ENCODE peak calls at places on chromosomes 6 and 20, in nine cellular contexts. I is AG08395, V is stromal cell of bone marrow, M is amniotic stem cell, A is NCI-H1092 treated with DMSO at 0.1 percent for 48 hours, P is posterior vena cava, F is A549, W is DMS79, Q is breast epithelium. U is an unnamed sample.

GRCh38 chr6:125846292-125847024 is 55.7 kb downstream of the NCOA7 start:
- DNase-seq in I (no peak), V (no peak), M (no peak), A (no peak), P (no peak), F (no peak), W (no peak), Q (no peak), U (no peak)

GRCh38 chr6:28709478-28710349 is 184.0 kb downstream of the GPX5 start:
- DNase-seq in I (no peak), V (no peak), M (no peak), A (no peak), P (no peak), F (peak), W (no peak), Q (no peak), U (no peak)

GRCh38 chr6:75723382-75723781 is 25.7 kb upstream of the MYO6 start:
- DNase-seq in I (no peak), V (no peak), M (no peak), A (no peak), P (no peak), F (no peak), W (no peak), Q (no peak), U (no peak)

GRCh38 chr20:39105551-39105950 is 143.4 kb downstream of the DHX35 start:
- DNase-seq in I (no peak), V (no peak), M (no peak), A (no peak), P (no peak), F (no peak), W (no peak), Q (no peak), U (no peak)

GRCh38 chr20:50587291-50587961 is 77.2 kb downstream of the PTPN1 start:
- DNase-seq in I (no peak), V (no peak), M (no peak), A (peak), P (peak), F (no peak), W (peak), Q (no peak), U (no peak)

GRCh38 chr6:129446272-129446851 is 263.6 kb downstream of the ARHGAP18 start:
- DNase-seq in I (no peak), V (no peak), M (no peak), A (no peak), P (no peak), F (no peak), W (no peak), Q (no peak), U (no peak)

GRCh38 chr6:5582758-5583157 is 321.4 kb downstream of the FARS2 start:
- DNase-seq in I (no peak), V (no peak), M (no peak), A (no peak), P (no peak), F (no peak), W (no peak), Q (no peak), U (no peak)

GRCh38 chr6:39189915-39190544 is 39.2 kb downstream of the KCNK5 start:
- DNase-seq in I (peak), V (no peak), M (no peak), A (peak), P (peak), F (peak), W (no peak), Q (no peak), U (peak)

GRCh38 chr20:55139173-55139765 is 663.9 kb downstream of the DOK5 start:
- DNase-seq in I (no peak), V (no peak), M (no peak), A (no peak), P (no peak), F (no peak), W (no peak), Q (no peak), U (no peak)

GRCh38 chr6:140316966-140317365 is 942.5 kb upstream of the CITED2 start:
- DNase-seq in I (no peak), V (no peak), M (no peak), A (no peak), P (no peak), F (no peak), W (no peak), Q (no peak), U (no peak)

GRCh38 chr20:396619-397431 is 11.3 kb upstream of the RBCK1 start:
- DNase-seq in I (no peak), V (no peak), M (no peak), A (no peak), P (no peak), F (no peak), W (no peak), Q (no peak), U (no peak)

GRCh38 chr20:51654060-51654459 is 111.5 kb upstream of the NFATC2 start:
- DNase-seq in I (no peak), V (no peak), M (no peak), A (no peak), P (no peak), F (no peak), W (no peak), Q (no peak), U (no peak)

GRCh38 chr6:11161031-11161966 is 49.8 kb upstream of the ERVFRD-1 start:
- DNase-seq in I (peak), V (no peak), M (no peak), A (no peak), P (no peak), F (no peak), W (no peak), Q (no peak), U (peak)

GRCh38 chr6:122399348-122400120 is at the start of gene HSF2:
- DNase-seq in I (peak), V (peak), M (peak), A (peak), P (peak), F (peak), W (peak), Q (peak), U (peak)

GRCh38 chr20:50004175-50004574 is 21.4 kb downstream of the SNAI1 start:
- DNase-seq in I (no peak), V (no peak), M (no peak), A (no peak), P (no peak), F (no peak), W (no peak), Q (no peak), U (no peak)

GRCh38 chr6:169801396-169802160 is 50.2 kb downstream of the ERMARD start:
- DNase-seq in I (no peak), V (no peak), M (no peak), A (no peak), P (no peak), F (no peak), W (no peak), Q (no peak), U (no peak)

GRCh38 chr20:51462566-51463276 is 79.8 kb downstream of the NFATC2 start:
- DNase-seq in I (peak), V (peak), M (no peak), A (peak), P (peak), F (no peak), W (no peak), Q (no peak), U (no peak)

GRCh38 chr6:31399589-31400466 is 3.6 kb upstream of the MICA start:
- DNase-seq in I (peak), V (peak), M (peak), A (peak), P (peak), F (peak), W (peak), Q (peak), U (peak)

GRCh38 chr6:5023923-5024322 is 20.1 kb upstream of the RPP40 start:
- DNase-seq in I (no peak), V (no peak), M (no peak), A (no peak), P (no peak), F (no peak), W (no peak), Q (no peak), U (no peak)